ENCODE peak calls at places on chromosomes 11 and 22, in four cellular contexts. U is HEK293T, Y is HepG2, I is GM12878. N is an unnamed sample.

GRCh38 chr11:82733444-82734119 is at the start of gene FAM181B:
- DNase-seq in U (peak; percentile 70), I (no peak), Y (no peak), N (peak; percentile 56)

GRCh38 chr11:88340366-88340930 is 2.9 kb upstream of the CTSC start:
- DNase-seq in U (no peak), Y (no peak), I (no peak), N (no peak)

GRCh38 chr22:48950151-48950915 is 877.3 kb downstream of the BRD1 start:
- DNase-seq in Y (no peak), I (no peak), U (no peak), N (no peak)

GRCh38 chr11:113991170-113991569 is 16.3 kb downstream of the HTR3A start:
- DNase-seq in I (no peak), U (peak; percentile 56), Y (peak; percentile 6), N (peak; percentile 35)

GRCh38 chr11:130369713-130370112 is 55.0 kb upstream of the ZBTB44 start:
- DNase-seq in U (no peak), Y (no peak), I (no peak), N (no peak)

GRCh38 chr11:15266999-15267398 is 152.3 kb downstream of the INSC start:
- DNase-seq in I (no peak), U (no peak), Y (no peak), N (no peak)

GRCh38 chr11:16126361-16126760 is 230.0 kb downstream of the SOX6 start:
- DNase-seq in I (no peak), U (peak; percentile 25), Y (peak; percentile 82), N (no peak)

GRCh38 chr11:107619926-107620325 is 29.0 kb downstream of the ELMOD1 start:
- DNase-seq in U (no peak), I (no peak), Y (no peak), N (no peak)

GRCh38 chr22:43186272-43187170 is at the start of gene TTLL12:
- DNase-seq in I (no peak), U (peak; percentile 83), Y (no peak), N (peak; percentile 60)

GRCh38 chr22:50672471-50673230 is at the start of gene SHANK3:
- DNase-seq in U (peak; percentile 7), I (no peak), Y (no peak), N (no peak)
- TF ChIP-seq FOXK2 in U (no peak), I (no peak), Y (no peak), N (no peak)

GRCh38 chr11:27705873-27706820 is 5.9 kb upstream of the BDNF start:
- DNase-seq in I (no peak), Y (peak; percentile 20), U (peak; percentile 59), N (peak; percentile 62)

GRCh38 chr11:27700351-27701261 is at the start of gene BDNF:
- DNase-seq in U (peak; percentile 32), Y (no peak), I (no peak), N (no peak)

GRCh38 chr11:27699926-27700350 is 317 bp downstream of the BDNF start:
- DNase-seq in Y (no peak), I (no peak), U (no peak), N (no peak)

GRCh38 chr11:27701262-27702105 is 1.2 kb upstream of the BDNF start:
- DNase-seq in U (peak; percentile 28), Y (no peak), I (no peak), N (peak; percentile 9)

GRCh38 chr11:27703453-27703852 is 3.2 kb upstream of the BDNF start:
- DNase-seq in U (no peak), I (no peak), Y (no peak), N (no peak)
- TF ChIP-seq FOXK2 in U (no peak), I (no peak), Y (no peak), N (no peak)

GRCh38 chr22:50563410-50564160 is 866 bp upstream of the SYCE3 start:
- DNase-seq in I (no peak), Y (peak; percentile 34), U (no peak), N (no peak)
- TF ChIP-seq FOXK2 in I (no peak), Y (no peak), U (no peak), N (no peak)

GRCh38 chr11:95705485-95706124 is 84.0 kb downstream of the FAM76B start:
- DNase-seq in I (no peak), Y (peak; percentile 55), U (peak; percentile 82), N (peak; percentile 76)
- TF ChIP-seq FOXK2 in I (no peak), Y (no peak), U (no peak), N (no peak)

GRCh38 chr22:45631140-45631539 is 40.5 kb upstream of the ATXN10 start:
- DNase-seq in U (no peak), I (no peak), Y (no peak), N (no peak)
- TF ChIP-seq FOXK2 in U (no peak), I (no peak), Y (no peak), N (no peak)